ENCODE peak calls at places on chromosomes 11 and 22, in four cellular contexts. One of them, this sample, is unnamed.

GRCh38 chr22:19612866-19613572 is 88.8 kb upstream of the CLDN5 start:
- DNase-seq in amniotic stem cell: no peak
- DNase-seq in HTR-8/SVneo: no peak
- DNase-seq in NCI-H146: no peak
- DNase-seq in this sample: no peak

GRCh38 chr11:125088123-125088522 is 23.3 kb downstream of the TMEM218 start:
- DNase-seq in amniotic stem cell: no peak
- DNase-seq in HTR-8/SVneo: no peak
- DNase-seq in NCI-H146: no peak
- DNase-seq in this sample: peak

GRCh38 chr22:40498454-40499186 is 128.2 kb downstream of the SGSM3 start:
- DNase-seq in amniotic stem cell: peak
- DNase-seq in HTR-8/SVneo: peak
- DNase-seq in NCI-H146: peak
- DNase-seq in this sample: no peak

GRCh38 chr11:93512073-93512475 is 31.1 kb downstream of the SMCO4 start:
- DNase-seq in amniotic stem cell: no peak
- DNase-seq in HTR-8/SVneo: no peak
- DNase-seq in NCI-H146: no peak
- DNase-seq in this sample: no peak

GRCh38 chr11:67269401-67270255 is 3.4 kb downstream of the GRK2 start:
- DNase-seq in amniotic stem cell: no peak
- DNase-seq in HTR-8/SVneo: no peak
- DNase-seq in NCI-H146: no peak
- DNase-seq in this sample: peak

GRCh38 chr22:34847072-34847471 is 218.9 kb upstream of the ISX start:
- DNase-seq in amniotic stem cell: peak
- DNase-seq in HTR-8/SVneo: no peak
- DNase-seq in NCI-H146: no peak
- DNase-seq in this sample: no peak

GRCh38 chr11:33262016-33262638 is 4.9 kb downstream of the HIPK3 start:
- DNase-seq in amniotic stem cell: no peak
- DNase-seq in HTR-8/SVneo: no peak
- DNase-seq in NCI-H146: no peak
- DNase-seq in this sample: no peak

GRCh38 chr11:20035701-20036601 is 124.3 kb downstream of the DBX1 start:
- DNase-seq in amniotic stem cell: no peak
- DNase-seq in HTR-8/SVneo: peak
- DNase-seq in NCI-H146: peak
- DNase-seq in this sample: no peak

GRCh38 chr11:102727890-102728289 is 3.1 kb upstream of the MMP8 start:
- DNase-seq in amniotic stem cell: no peak
- DNase-seq in HTR-8/SVneo: no peak
- DNase-seq in NCI-H146: no peak
- DNase-seq in this sample: no peak

GRCh38 chr11:108538022-108538424 is 39.8 kb upstream of the POGLUT3 start:
- DNase-seq in amniotic stem cell: no peak
- DNase-seq in HTR-8/SVneo: no peak
- DNase-seq in NCI-H146: no peak
- DNase-seq in this sample: no peak

GRCh38 chr11:73752216-73752867 is 8.5 kb downstream of the RAB6A start:
- DNase-seq in amniotic stem cell: no peak
- DNase-seq in HTR-8/SVneo: no peak
- DNase-seq in NCI-H146: no peak
- DNase-seq in this sample: no peak

GRCh38 chr22:20116376-20116950 is 559 bp downstream of the RANBP1 start:
- DNase-seq in amniotic stem cell: no peak
- DNase-seq in HTR-8/SVneo: no peak
- DNase-seq in NCI-H146: no peak
- DNase-seq in this sample: peak

GRCh38 chr22:50199251-50199721 is 1.5 kb upstream of the SELENOO start:
- DNase-seq in amniotic stem cell: no peak
- DNase-seq in HTR-8/SVneo: no peak
- DNase-seq in NCI-H146: no peak
- DNase-seq in this sample: no peak

GRCh38 chr11:61472282-61472681 is 36.3 kb upstream of the LRRC10B start:
- DNase-seq in amniotic stem cell: no peak
- DNase-seq in HTR-8/SVneo: no peak
- DNase-seq in NCI-H146: no peak
- DNase-seq in this sample: no peak

GRCh38 chr11:58286249-58286648 is 18.2 kb upstream of the OR10W1 start:
- DNase-seq in amniotic stem cell: no peak
- DNase-seq in HTR-8/SVneo: peak
- DNase-seq in NCI-H146: no peak
- DNase-seq in this sample: no peak

GRCh38 chr22:46071451-46072029 is 78.8 kb upstream of the PPARA start:
- DNase-seq in amniotic stem cell: peak
- DNase-seq in HTR-8/SVneo: peak
- DNase-seq in NCI-H146: peak
- DNase-seq in this sample: peak

GRCh38 chr11:44505591-44506054 is 59.8 kb upstream of the CD82 start:
- DNase-seq in amniotic stem cell: no peak
- DNase-seq in HTR-8/SVneo: no peak
- DNase-seq in NCI-H146: no peak
- DNase-seq in this sample: no peak

GRCh38 chr11:83051760-83052671 is 19.7 kb downstream of the RAB30 start:
- DNase-seq in amniotic stem cell: peak
- DNase-seq in HTR-8/SVneo: peak
- DNase-seq in NCI-H146: no peak
- DNase-seq in this sample: no peak

GRCh38 chr11:34512810-34513673 is 552 bp downstream of the ELF5 start:
- DNase-seq in amniotic stem cell: peak
- DNase-seq in HTR-8/SVneo: peak
- DNase-seq in NCI-H146: peak
- DNase-seq in this sample: peak

GRCh38 chr22:24803064-24803542 is 2.9 kb upstream of the SGSM1 start:
- DNase-seq in amniotic stem cell: no peak
- DNase-seq in HTR-8/SVneo: peak
- DNase-seq in NCI-H146: peak
- DNase-seq in this sample: no peak

GRCh38 chr11:75767793-75768111 is 826 bp upstream of the DGAT2 start:
- DNase-seq in amniotic stem cell: no peak
- DNase-seq in HTR-8/SVneo: no peak
- DNase-seq in NCI-H146: no peak
- DNase-seq in this sample: no peak

GRCh38 chr11:85718991-85719807 is 33.2 kb upstream of the CCDC89 start:
- DNase-seq in amniotic stem cell: peak
- DNase-seq in HTR-8/SVneo: peak
- DNase-seq in NCI-H146: no peak
- DNase-seq in this sample: no peak

GRCh38 chr11:12190511-12190910 is 80.1 kb downstream of the MICAL2 start:
- DNase-seq in amniotic stem cell: no peak
- DNase-seq in HTR-8/SVneo: no peak
- DNase-seq in NCI-H146: no peak
- DNase-seq in this sample: no peak

GRCh38 chr22:23856721-23857605 is 712 bp upstream of the SLC2A11 start:
- DNase-seq in amniotic stem cell: peak
- DNase-seq in HTR-8/SVneo: no peak
- DNase-seq in NCI-H146: peak
- DNase-seq in this sample: peak

This sample was measured in spleen.